ENCODE peak calls at places on chromosomes 7 and 10, in four cellular contexts. E is HEK293T, P is K562, Y is HepG2. H is an unnamed sample.

GRCh38 chr7:84194484-84195260 is at the start of gene SEMA3A:
- DNase-seq in E (peak; percentile 52), Y (peak; percentile 8), P (no peak), H (peak; percentile 20)

GRCh38 chr10:117441812-117442443 is 66.7 kb upstream of the PDZD8 start:
- DNase-seq in P (no peak), E (no peak), Y (no peak), H (no peak)

GRCh38 chr7:32266932-32267475 is 196.8 kb upstream of the PDE1C start:
- DNase-seq in E (no peak), P (no peak), Y (no peak), H (peak; percentile 53)

GRCh38 chr10:129953541-129954031 is 10.5 kb downstream of the EBF3 start:
- DNase-seq in P (no peak), E (no peak), Y (no peak), H (no peak)

GRCh38 chr7:12111461-12112405 is 99.4 kb upstream of the TMEM106B start:
- DNase-seq in P (no peak), E (no peak), Y (no peak), H (peak; percentile 74)

GRCh38 chr7:38950309-38950708 is 27.4 kb upstream of the POU6F2 start:
- DNase-seq in P (no peak), Y (no peak), E (no peak), H (no peak)

GRCh38 chr7:21966271-21966670 is 20.6 kb upstream of the CDCA7L start:
- DNase-seq in P (no peak), E (no peak), Y (no peak), H (no peak)

GRCh38 chr10:88386878-88387773 is 196.0 kb downstream of the RNLS start:
- DNase-seq in E (peak; percentile 70), Y (peak; percentile 50), P (no peak), H (no peak)

GRCh38 chr10:122140477-122140902 is 130.6 kb upstream of the BTBD16 start:
- DNase-seq in P (no peak), E (no peak), Y (no peak), H (no peak)

GRCh38 chr10:111030042-111030750 is 46.6 kb upstream of the ADRA2A start:
- DNase-seq in E (no peak), P (no peak), Y (no peak), H (no peak)

GRCh38 chr7:131293018-131293417 is 34.7 kb upstream of the MKLN1 start:
- DNase-seq in E (no peak), Y (no peak), P (no peak), H (no peak)

GRCh38 chr10:11724938-11725776 is 17.0 kb upstream of the ECHDC3 start:
- DNase-seq in P (peak; percentile 27), Y (peak; percentile 80), E (peak; percentile 65), H (no peak)

GRCh38 chr10:24858244-24858907 is 94.0 kb downstream of the PRTFDC1 start:
- DNase-seq in Y (no peak), P (no peak), E (no peak), H (peak; percentile 12)

GRCh38 chr7:2313450-2314208 is 612 bp downstream of the SNX8 start:
- DNase-seq in P (no peak), Y (no peak), E (peak; percentile 33), H (no peak)

GRCh38 chr7:97971120-97971989 is 18.6 kb downstream of the OCM2 start:
- DNase-seq in P (peak; percentile 35), E (peak; percentile 20), Y (peak; percentile 40), H (no peak)

GRCh38 chr7:74059681-74060588 is 23.7 kb upstream of the LIMK1 start:
- DNase-seq in E (no peak), Y (no peak), P (no peak), H (no peak)

GRCh38 chr7:7228472-7228871 is 46.1 kb downstream of the C1GALT1 start:
- DNase-seq in E (no peak), Y (no peak), P (no peak), H (no peak)

GRCh38 chr7:22576941-22577927 is 77.2 kb upstream of the STEAP1B start:
- DNase-seq in P (no peak), Y (no peak), E (no peak), H (no peak)

GRCh38 chr7:120691915-120692314 is 166.0 kb downstream of the TSPAN12 start:
- DNase-seq in P (no peak), Y (no peak), E (no peak), H (no peak)

DNA sequence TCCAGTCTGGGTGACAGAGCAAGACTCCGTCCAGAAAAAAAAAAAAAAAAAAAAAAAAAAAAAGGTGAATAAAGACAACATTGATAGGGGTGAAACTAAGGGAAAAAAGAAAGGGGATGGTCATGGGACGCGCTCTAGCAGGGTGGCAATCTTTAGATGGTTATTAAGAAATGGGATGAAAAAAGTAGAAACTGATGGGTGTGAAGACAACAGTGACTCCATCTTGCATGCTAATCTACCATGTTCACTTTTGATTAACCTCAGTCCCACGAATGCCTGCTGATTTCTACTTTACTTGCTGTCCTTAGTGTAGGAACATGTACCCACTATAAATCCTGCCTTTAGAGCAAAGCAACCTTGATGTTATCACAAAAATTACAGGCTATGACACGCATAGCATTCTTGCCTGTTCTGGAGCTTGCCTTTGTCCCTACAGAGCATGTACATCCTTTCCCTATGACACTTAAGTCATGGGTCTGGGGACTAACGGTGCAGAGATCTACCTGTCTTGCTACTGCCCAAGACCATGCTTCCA is 38.5 kb downstream of the P4HA1 start:
- DNase-seq in E (no peak), P (no peak), Y (no peak), H (no peak)
- TF ChIP-seq ELF4 in E (no peak), P (no peak), Y (no peak), H (no peak)

DNA sequence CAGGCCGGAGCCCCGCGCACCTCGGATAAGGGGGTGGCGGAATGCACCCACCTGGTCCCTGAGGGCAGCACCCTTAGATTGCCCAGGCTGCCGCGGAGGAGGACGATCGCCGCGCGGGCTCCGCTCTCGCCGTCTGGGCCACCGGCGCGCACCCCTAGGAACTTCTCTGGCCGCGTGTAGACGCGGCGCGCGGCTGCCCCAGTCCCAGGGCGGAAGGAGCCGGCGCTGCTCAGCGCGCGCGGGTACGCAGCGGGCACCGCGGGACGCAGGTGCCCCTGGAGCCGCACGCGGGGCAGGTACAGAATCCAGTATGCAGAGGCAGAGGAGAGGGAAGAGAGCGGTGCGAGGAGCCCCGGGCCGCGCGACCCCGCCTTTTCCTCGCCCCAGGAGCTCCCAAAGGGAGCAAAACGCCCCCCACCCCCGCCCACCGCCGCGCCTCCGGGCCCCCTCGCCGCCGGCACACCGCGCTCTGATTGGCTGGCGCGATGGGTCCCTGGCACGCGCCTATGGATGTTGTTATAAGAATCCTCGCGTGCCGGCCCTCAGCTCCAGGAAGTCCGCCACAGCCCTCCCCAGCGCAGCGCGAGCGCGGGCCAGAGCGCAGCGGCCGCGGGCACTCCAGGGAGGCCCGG is at the start of gene PTF1A:
- DNase-seq in E (no peak), Y (no peak), P (no peak), H (no peak)
- TF ChIP-seq ELF4 in E (no peak), Y (no peak), P (no peak), H (no peak)

DNA sequence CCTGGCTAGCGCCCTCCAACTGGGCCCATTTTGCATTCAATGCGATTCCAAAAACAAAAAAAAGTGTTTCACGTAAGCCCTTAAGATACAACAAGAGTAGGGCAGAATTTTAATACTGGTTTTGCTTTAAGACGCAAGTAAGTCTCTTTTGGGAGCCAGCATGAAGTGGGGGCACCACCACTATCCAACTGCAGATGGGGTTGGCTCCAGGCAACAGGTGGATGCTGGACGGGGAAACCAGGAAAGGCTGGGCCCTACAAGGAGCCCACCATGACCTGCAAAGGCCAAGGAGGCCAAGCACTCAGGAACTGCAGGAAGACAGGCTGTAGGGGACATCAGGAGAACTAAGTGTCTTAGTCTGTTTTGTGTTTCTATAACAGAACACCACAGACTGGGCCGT is 86.5 kb upstream of the INSIG1 start:
- DNase-seq in E (no peak), Y (no peak), P (no peak), H (no peak)
- TF ChIP-seq ELF4 in E (no peak), Y (no peak), P (no peak), H (no peak)

DNA sequence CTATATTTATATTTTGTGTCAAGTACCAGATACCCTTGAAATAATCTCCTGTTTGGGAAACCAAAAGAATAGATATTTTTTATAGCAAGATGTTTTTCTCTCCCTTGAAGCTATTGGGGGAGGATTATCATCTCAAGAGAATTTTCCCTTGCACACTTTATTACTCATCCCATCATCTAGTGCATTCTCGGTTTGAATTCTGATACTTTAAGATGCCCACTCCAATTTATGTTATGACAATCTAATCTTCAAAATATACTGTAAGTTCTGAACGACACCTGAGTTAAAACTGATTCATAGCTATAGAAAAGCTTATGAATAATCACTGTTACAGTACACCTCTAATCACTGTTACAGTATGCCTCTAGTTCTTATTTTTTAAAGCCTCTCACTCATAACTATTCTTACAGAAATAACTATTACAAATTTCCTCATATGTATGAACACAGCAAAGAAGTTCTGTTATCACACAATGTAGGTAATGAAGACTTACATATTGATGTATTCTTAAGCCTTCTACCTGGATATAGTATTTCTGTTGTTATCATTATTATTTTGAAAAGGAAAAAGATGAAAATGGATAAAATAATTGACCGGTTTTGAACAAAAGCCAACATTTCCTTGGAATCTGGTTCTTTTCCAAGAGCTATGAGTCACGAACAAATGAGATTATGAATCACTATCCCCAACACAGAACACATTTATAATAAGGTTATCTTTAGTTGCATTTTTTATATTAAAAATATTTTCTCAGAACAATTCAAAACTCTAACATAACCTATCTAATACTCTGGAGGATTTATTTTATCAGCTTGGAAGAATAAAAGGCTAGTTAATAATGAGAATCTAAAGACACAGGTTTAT is 72.3 kb upstream of the FAM13C start:
- DNase-seq in E (no peak), Y (no peak), P (no peak), H (no peak)
- TF ChIP-seq ELF4 in E (no peak), Y (no peak), P (no peak), H (no peak)

GRCh38 chr10:112404612-112405011 is 30.7 kb downstream of the ACSL5 start:
- DNase-seq in E (no peak), P (no peak), Y (no peak), H (no peak)
- TF ChIP-seq ELF4 in E (no peak), P (no peak), Y (no peak), H (no peak)

DNA sequence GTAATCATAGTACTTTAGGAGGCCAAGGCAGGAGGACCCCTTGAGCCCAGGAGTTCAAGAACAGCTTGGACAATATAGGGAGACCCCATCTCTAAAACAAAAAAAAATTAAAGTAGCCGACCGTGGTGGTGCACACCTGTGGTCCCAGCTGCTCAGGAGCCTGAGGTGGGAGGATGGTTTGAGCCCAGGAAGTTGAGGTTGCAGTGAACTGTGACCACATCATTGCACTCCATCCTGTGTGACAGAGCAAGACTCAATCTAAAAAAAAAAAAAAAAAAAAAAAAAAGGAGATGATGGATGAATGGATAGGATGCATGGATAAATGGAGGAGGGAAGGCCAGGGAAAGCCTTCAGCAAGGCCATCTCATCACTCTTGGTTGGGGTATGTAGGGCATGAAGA is 33.4 kb upstream of the BMPR1A start:
- DNase-seq in Y (no peak), P (no peak), E (no peak), H (no peak)
- TF ChIP-seq ELF4 in Y (no peak), P (no peak), E (no peak), H (no peak)